ENCODE peak calls at places on chromosomes 11 and 22, in ten cellular contexts. Y, R, S, C, E, G, X, P, L and K are unnamed samples.

GRCh38 chr22:27480487-27480886 is 321.1 kb downstream of the MN1 start:
- DNase-seq in P (no peak), R (peak; percentile 74), X (no peak), S (no peak), E (no peak), C (no peak), L (no peak), G (no peak), Y (no peak), K (no peak)

GRCh38 chr11:77301510-77301909 is at the start of gene GDPD4:
- DNase-seq in P (peak; percentile 74), G (no peak), Y (no peak), X (no peak), L (no peak), C (no peak), E (no peak), R (no peak), S (no peak), K (no peak)

GRCh38 chr11:94760296-94760695 is 7.9 kb upstream of the AMOTL1 start:
- DNase-seq in Y (no peak), S (no peak), G (no peak), L (no peak), X (no peak), E (no peak), P (no peak), C (no peak), R (no peak), K (no peak)

GRCh38 chr11:36431429-36432092 is 78.5 kb downstream of the TRAF6 start:
- DNase-seq in X (peak; percentile 85), C (no peak), P (peak; percentile 30), Y (no peak), S (peak; percentile 86), G (no peak), L (peak; percentile 95), E (no peak), R (peak; percentile 39), K (no peak)

GRCh38 chr22:50568626-50569025 is 5.9 kb upstream of the SYCE3 start:
- DNase-seq in G (no peak), R (peak; percentile 83), E (no peak), Y (no peak), S (no peak), X (no peak), P (no peak), L (no peak), C (no peak), K (no peak)

GRCh38 chr22:38802671-38803121 is 8.8 kb upstream of the DNAL4 start:
- DNase-seq in S (peak; percentile 69), X (peak; percentile 61), P (peak; percentile 55), C (peak; percentile 24), E (no peak), G (no peak), R (peak; percentile 53), L (peak; percentile 79), Y (peak; percentile 24), K (no peak)

GRCh38 chr11:72085836-72086475 is 5.3 kb downstream of the LRRC51 start:
- DNase-seq in L (no peak), R (no peak), E (no peak), Y (no peak), C (no peak), S (no peak), X (no peak), P (no peak), G (no peak), K (no peak)

GRCh38 chr22:44541671-44542319 is 43.8 kb upstream of the RTL6 start:
- DNase-seq in X (no peak), E (no peak), R (no peak), L (no peak), G (no peak), C (no peak), P (no peak), Y (no peak), S (no peak), K (no peak)

GRCh38 chr11:79296113-79296512 is 144.7 kb downstream of the TENM4 start:
- DNase-seq in X (no peak), G (no peak), R (no peak), S (no peak), P (no peak), L (no peak), E (no peak), Y (no peak), C (no peak), K (no peak)

GRCh38 chr11:68335693-68336092 is 23.3 kb downstream of the LRP5 start:
- DNase-seq in L (no peak), P (no peak), E (no peak), G (no peak), R (no peak), Y (no peak), X (no peak), C (no peak), S (no peak), K (no peak)

GRCh38 chr11:69472766-69473519 is 8.5 kb upstream of the LINC01488 start:
- DNase-seq in C (no peak), G (no peak), S (no peak), L (no peak), P (no peak), R (no peak), X (no peak), E (peak; percentile 56), Y (no peak), K (no peak)

DNA sequence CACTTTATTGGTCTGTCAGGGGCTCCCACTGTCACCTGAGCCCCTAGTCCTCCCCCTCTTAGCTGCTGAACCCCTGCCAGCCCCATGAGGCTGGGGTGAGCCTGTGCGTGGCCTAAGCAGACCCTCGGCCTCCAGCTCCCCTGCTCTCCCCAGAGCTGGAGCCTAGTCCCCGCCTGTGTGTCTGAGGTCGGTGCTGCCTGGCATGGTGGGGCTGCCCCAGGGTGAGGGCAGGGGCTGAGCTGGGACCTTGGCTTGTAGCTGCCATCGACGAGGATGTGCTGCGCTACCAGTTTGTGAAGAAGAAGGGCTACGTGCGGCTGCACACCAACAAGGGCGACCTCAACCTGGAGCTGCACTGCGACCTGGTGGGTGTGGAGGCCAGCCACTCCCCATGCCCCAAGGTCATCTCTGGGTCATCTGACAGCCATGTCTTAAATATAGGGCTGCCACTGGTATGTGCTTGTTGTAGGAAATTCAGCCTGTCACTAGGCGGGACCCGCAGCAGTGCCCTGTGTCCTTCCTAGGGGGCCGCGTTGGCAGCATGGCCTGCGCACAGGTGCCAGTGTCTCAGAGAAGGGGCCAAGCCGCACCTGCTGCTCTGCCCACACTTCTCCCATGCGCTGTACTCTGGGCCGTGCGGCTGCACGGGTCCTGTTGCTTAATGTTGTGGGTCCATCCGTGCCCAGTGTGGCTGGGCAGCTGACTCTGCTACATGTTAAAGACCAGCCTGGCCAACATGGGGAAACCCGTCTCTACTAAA is 21.0 kb downstream of the PPIL2 start:
- DNase-seq in C (no peak), S (no peak), X (no peak), E (no peak), R (no peak), L (no peak), P (no peak), Y (no peak), G (no peak), K (no peak)
- TF ChIP-seq POLR2A in C (no peak), S (no peak), X (no peak), E (no peak), R (no peak), L (no peak), P (no peak), Y (no peak), G (no peak), K (no peak)

GRCh38 chr11:121665211-121665838 is 212.6 kb upstream of the SORL1-AS1 start:
- DNase-seq in P (no peak), E (no peak), X (no peak), G (no peak), Y (no peak), R (no peak), C (no peak), S (no peak), L (no peak), K (no peak)

GRCh38 chr11:121672630-121673487 is 220.1 kb upstream of the SORL1-AS1 start:
- DNase-seq in L (no peak), C (no peak), E (no peak), X (no peak), P (peak; percentile 24), R (no peak), Y (peak; percentile 4), S (peak; percentile 35), G (no peak), K (no peak)

GRCh38 chr11:121669422-121669821 is 216.7 kb upstream of the SORL1-AS1 start:
- DNase-seq in G (no peak), Y (no peak), C (no peak), P (no peak), E (no peak), L (no peak), X (no peak), S (no peak), R (no peak), K (no peak)

GRCh38 chr11:121671276-121672168 is 218.8 kb upstream of the SORL1-AS1 start:
- DNase-seq in R (no peak), P (peak; percentile 58), L (no peak), E (no peak), C (no peak), G (no peak), X (peak; percentile 47), Y (no peak), S (no peak), K (no peak)

GRCh38 chr11:121670792-121671275 is 218.1 kb upstream of the SORL1-AS1 start:
- DNase-seq in L (no peak), R (no peak), C (no peak), P (no peak), S (no peak), E (no peak), G (no peak), Y (no peak), X (no peak), K (no peak)
- H3K27ac ChIP-seq in L (no peak overlapping the region), R (no peak overlapping the region), C (peak overlapping the region; percentile 39), P (peak overlapping the region; percentile 69), S (peak overlapping the region; percentile 78), E (no peak overlapping the region), G (no peak overlapping the region), Y (peak overlapping the region; percentile 55), X (peak overlapping the region; percentile 71), K (peak overlapping the region; percentile 69)

DNA sequence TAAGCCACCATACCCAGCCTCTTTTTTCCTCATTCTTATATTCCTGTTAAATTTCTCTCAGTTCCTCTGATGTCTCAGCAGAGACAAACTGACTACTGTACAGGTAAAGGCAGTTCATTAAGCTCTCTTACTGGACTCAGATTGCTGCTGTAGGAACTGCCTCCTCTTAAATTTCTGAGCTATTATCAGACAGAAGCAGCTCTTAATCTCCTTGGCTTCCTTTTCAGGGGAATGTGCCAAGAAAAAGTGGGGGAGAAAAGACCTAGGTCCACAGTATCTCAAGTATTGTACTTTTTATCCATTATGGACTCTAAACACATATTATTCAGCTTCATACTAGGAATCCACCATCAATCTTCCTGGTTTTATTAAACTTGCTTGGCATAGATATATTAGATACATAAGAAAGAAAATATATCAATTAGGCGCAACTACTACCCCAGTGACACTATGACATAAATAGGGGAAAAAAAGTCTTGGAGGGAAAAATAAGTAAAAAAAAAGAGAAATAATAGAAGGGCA is 26.1 kb downstream of the MRTFA start:
- DNase-seq in S (no peak), R (no peak), X (no peak), P (peak; percentile 45), Y (no peak), C (no peak), G (no peak), E (no peak), L (no peak), K (no peak)
- H3K4me1 ChIP-seq in S (peaks cover 54% of the 10 kb centered on the region), R (peaks cover 29% of the 10 kb centered on the region), X (peaks cover 8% of the 10 kb centered on the region), P (peaks cover 28% of the 10 kb centered on the region), Y (no peaks in the 10 kb centered on the region), C (no peaks in the 10 kb centered on the region), G (no peaks in the 10 kb centered on the region), E (peaks cover 23% of the 10 kb centered on the region), L (peaks cover 79% of the 10 kb centered on the region), K (peaks cover 51% of the 10 kb centered on the region)

GRCh38 chr22:42585096-42585495 is 29.6 kb downstream of the POLDIP3 start:
- DNase-seq in S (no peak), R (no peak), E (no peak), C (no peak), Y (no peak), G (no peak), X (no peak), P (no peak), L (no peak), K (no peak)
- TF ChIP-seq POLR2A in S (no peak), R (no peak), E (no peak), C (no peak), Y (no peak), G (no peak), X (no peak), P (no peak), L (no peak), K (no peak)